ENCODE peak calls at places on chromosomes 2 and 18, in nine cellular contexts. One of them, this sample, is unnamed.
A peak's percentile ranks its signal among the peaks of the same experiment; 100 is the strongest.

GRCh38 chr2:214801068-214801467 is 8.4 kb downstream of the BARD1 start:
- DNase-seq in kidney tubule cell: no peak
- DNase-seq in left ventricle myocardium superior: no peak
- DNase-seq in psoas muscle: no peak
- DNase-seq in NCI-H748 treated with DMSO at 0.1 percent for 48 hours: no peak
- DNase-seq in foreskin fibroblast: no peak
- DNase-seq in GM23248: no peak
- DNase-seq in kidney glomerular epithelial cell: no peak
- DNase-seq in NCI-H187 treated with DMSO at 0.1 percent for 48 hours: no peak
- DNase-seq in this sample: no peak

GRCh38 chr2:35503311-35503710 is 852.3 kb upstream of the CRIM1 start:
- DNase-seq in left ventricle myocardium superior: no peak
- DNase-seq in kidney glomerular epithelial cell: no peak
- DNase-seq in NCI-H187 treated with DMSO at 0.1 percent for 48 hours: no peak
- DNase-seq in kidney tubule cell: no peak
- DNase-seq in NCI-H748 treated with DMSO at 0.1 percent for 48 hours: no peak
- DNase-seq in foreskin fibroblast: no peak
- DNase-seq in psoas muscle: no peak
- DNase-seq in GM23248: no peak
- DNase-seq in this sample: no peak

GRCh38 chr2:205763708-205764501 is 81.6 kb downstream of the NRP2 start:
- DNase-seq in foreskin fibroblast: peak; percentile 61
- DNase-seq in kidney glomerular epithelial cell: no peak
- DNase-seq in kidney tubule cell: peak; percentile 68
- DNase-seq in NCI-H748 treated with DMSO at 0.1 percent for 48 hours: peak; percentile 90
- DNase-seq in GM23248: peak; percentile 94
- DNase-seq in psoas muscle: peak; percentile 62
- DNase-seq in left ventricle myocardium superior: peak; percentile 56
- DNase-seq in NCI-H187 treated with DMSO at 0.1 percent for 48 hours: no peak
- DNase-seq in this sample: peak; percentile 61

GRCh38 chr2:43944915-43945314 is 50.9 kb downstream of the LRPPRC start:
- DNase-seq in GM23248: no peak
- DNase-seq in psoas muscle: no peak
- DNase-seq in foreskin fibroblast: no peak
- DNase-seq in kidney tubule cell: no peak
- DNase-seq in NCI-H748 treated with DMSO at 0.1 percent for 48 hours: no peak
- DNase-seq in left ventricle myocardium superior: no peak
- DNase-seq in NCI-H187 treated with DMSO at 0.1 percent for 48 hours: no peak
- DNase-seq in kidney glomerular epithelial cell: no peak
- DNase-seq in this sample: no peak

GRCh38 chr2:6526093-6526824 is 339.4 kb downstream of the CMPK2 start:
- DNase-seq in kidney tubule cell: peak; percentile 52
- DNase-seq in NCI-H187 treated with DMSO at 0.1 percent for 48 hours: peak; percentile 23
- DNase-seq in GM23248: no peak
- DNase-seq in psoas muscle: no peak
- DNase-seq in kidney glomerular epithelial cell: no peak
- DNase-seq in NCI-H748 treated with DMSO at 0.1 percent for 48 hours: peak; percentile 58
- DNase-seq in left ventricle myocardium superior: no peak
- DNase-seq in foreskin fibroblast: no peak
- DNase-seq in this sample: no peak

GRCh38 chr2:190050001-190050400 is 12.5 kb downstream of the MSTN start:
- DNase-seq in foreskin fibroblast: no peak
- DNase-seq in GM23248: no peak
- DNase-seq in NCI-H187 treated with DMSO at 0.1 percent for 48 hours: no peak
- DNase-seq in NCI-H748 treated with DMSO at 0.1 percent for 48 hours: no peak
- DNase-seq in psoas muscle: no peak
- DNase-seq in kidney glomerular epithelial cell: no peak
- DNase-seq in left ventricle myocardium superior: no peak
- DNase-seq in kidney tubule cell: no peak
- DNase-seq in this sample: no peak

GRCh38 chr2:225670111-225670974 is 270.8 kb downstream of the NYAP2 start:
- DNase-seq in foreskin fibroblast: peak; percentile 72
- DNase-seq in left ventricle myocardium superior: no peak
- DNase-seq in psoas muscle: no peak
- DNase-seq in kidney tubule cell: peak; percentile 42
- DNase-seq in GM23248: peak; percentile 73
- DNase-seq in NCI-H187 treated with DMSO at 0.1 percent for 48 hours: no peak
- DNase-seq in NCI-H748 treated with DMSO at 0.1 percent for 48 hours: peak; percentile 9
- DNase-seq in kidney glomerular epithelial cell: peak; percentile 47
- DNase-seq in this sample: peak; percentile 52

GRCh38 chr18:47113796-47114540 is 36.3 kb downstream of the HDHD2 start:
- DNase-seq in GM23248: peak; percentile 63
- DNase-seq in foreskin fibroblast: peak; percentile 47
- DNase-seq in left ventricle myocardium superior: no peak
- DNase-seq in kidney glomerular epithelial cell: no peak
- DNase-seq in psoas muscle: no peak
- DNase-seq in NCI-H748 treated with DMSO at 0.1 percent for 48 hours: no peak
- DNase-seq in NCI-H187 treated with DMSO at 0.1 percent for 48 hours: no peak
- DNase-seq in kidney tubule cell: peak; percentile 2
- DNase-seq in this sample: peak; percentile 3

GRCh38 chr18:48913201-48913600 is 37.6 kb downstream of the SMAD7 start:
- DNase-seq in GM23248: no peak
- DNase-seq in NCI-H748 treated with DMSO at 0.1 percent for 48 hours: no peak
- DNase-seq in kidney glomerular epithelial cell: no peak
- DNase-seq in left ventricle myocardium superior: no peak
- DNase-seq in NCI-H187 treated with DMSO at 0.1 percent for 48 hours: no peak
- DNase-seq in kidney tubule cell: peak; percentile 31
- DNase-seq in foreskin fibroblast: no peak
- DNase-seq in psoas muscle: no peak
- DNase-seq in this sample: no peak

This sample was measured in fibroblast of gingiva.